ENCODE peak calls at places on chromosome 10, in ten cellular contexts. W is astrocyte of the spinal cord; G is right lobe of liver; O is CD4-positive, alpha-beta T cell; L is progenitor cell of endocrine pancreas; N is transverse colon; U is endothelial cell; A is nephron progenitor cell; B is AG04450; Y is Peyer's patch. X is an unnamed sample.

GRCh38 chr10:113999520-113999919 is 44.1 kb upstream of the ADRB1 start:
- DNase-seq in L (no peak), W (no peak), A (no peak), N (peak), U (no peak), O (no peak), Y (no peak), G (no peak), B (no peak), X (no peak)

GRCh38 chr10:103499881-103500280 is 6.4 kb downstream of the NEURL1 start:
- DNase-seq in N (no peak), G (no peak), U (no peak), L (no peak), A (no peak), O (no peak), B (no peak), Y (no peak), W (no peak), X (no peak)

GRCh38 chr10:804191-804781 is 114.8 kb upstream of the DIP2C start:
- DNase-seq in U (no peak), B (no peak), A (peak), N (no peak), L (no peak), Y (no peak), G (no peak), O (no peak), W (no peak), X (no peak)

GRCh38 chr10:6218692-6219493 is 16.2 kb downstream of the PFKFB3 start:
- DNase-seq in G (no peak), B (no peak), O (no peak), N (no peak), W (peak), A (no peak), U (no peak), Y (no peak), L (no peak), X (no peak)

GRCh38 chr10:70695241-70696030 is 23.1 kb downstream of the ADAMTS14 start:
- DNase-seq in L (no peak), A (no peak), Y (no peak), W (no peak), G (peak), O (no peak), N (no peak), U (no peak), B (no peak), X (peak)

GRCh38 chr10:98959486-98959885 is 276.2 kb downstream of the HPSE2 start:
- DNase-seq in L (no peak), Y (no peak), A (no peak), G (no peak), N (no peak), B (no peak), W (no peak), O (no peak), U (no peak), X (no peak)

GRCh38 chr10:130814610-130815009 is 496.9 kb downstream of the TCERG1L start:
- DNase-seq in O (no peak), B (no peak), A (no peak), Y (no peak), W (no peak), N (no peak), U (no peak), G (no peak), L (no peak), X (no peak)

GRCh38 chr10:127375423-127375822 is 173.7 kb upstream of the NPS start:
- DNase-seq in B (peak), G (no peak), A (no peak), O (no peak), U (no peak), L (no peak), N (no peak), W (no peak), Y (no peak), X (no peak)

GRCh38 chr10:921471-922414 is 9.8 kb downstream of the LARP4B start:
- DNase-seq in L (no peak), G (no peak), W (peak), Y (peak), N (no peak), U (no peak), O (no peak), B (no peak), A (no peak), X (no peak)

GRCh38 chr10:44278669-44279337 is 106.1 kb downstream of the CXCL12 start:
- DNase-seq in A (peak), O (no peak), L (no peak), U (no peak), B (no peak), G (no peak), N (no peak), Y (no peak), W (no peak), X (no peak)

GRCh38 chr10:130354976-130355795 is 219.0 kb downstream of the GLRX3 start:
- DNase-seq in N (no peak), W (no peak), G (no peak), B (no peak), U (no peak), A (no peak), Y (no peak), L (no peak), O (no peak), X (no peak)

GRCh38 chr10:124975977-124976514 is 34.1 kb downstream of the ZRANB1 start:
- DNase-seq in A (no peak), L (no peak), O (no peak), G (no peak), Y (no peak), N (no peak), W (peak), U (no peak), B (no peak), X (no peak)

GRCh38 chr10:125160856-125161569 is 650 bp upstream of the CTBP2 start:
- DNase-seq in L (peak), B (peak), O (no peak), Y (peak), W (peak), A (peak), G (peak), U (peak), N (peak), X (peak)

GRCh38 chr10:82564353-82565218 is 689.6 kb downstream of the NRG3 start:
- DNase-seq in O (no peak), A (no peak), G (no peak), B (no peak), L (no peak), Y (no peak), N (no peak), W (peak), U (no peak), X (peak)

GRCh38 chr10:133062085-133062484 is 25.6 kb upstream of the ADGRA1 start:
- DNase-seq in O (no peak), U (no peak), N (no peak), L (no peak), G (no peak), Y (no peak), B (no peak), W (no peak), A (no peak), X (no peak)

GRCh38 chr10:93916257-93917063 is 22.7 kb downstream of the SLC35G1 start:
- DNase-seq in A (no peak), W (peak), Y (no peak), N (no peak), O (no peak), G (no peak), B (peak), L (no peak), U (no peak), X (peak)

GRCh38 chr10:70958396-70958795 is 70.0 kb upstream of the PCBD1 start:
- DNase-seq in B (no peak), N (no peak), L (no peak), U (no peak), O (no peak), A (no peak), Y (no peak), G (no peak), W (no peak), X (peak)

GRCh38 chr10:42783181-42783549 is 570 bp downstream of the BMS1 start:
- DNase-seq in B (peak), N (peak), L (no peak), O (no peak), A (peak), U (no peak), Y (no peak), G (no peak), W (peak), X (peak)

GRCh38 chr10:99236627-99237309 is 1.1 kb upstream of the HPSE2 start:
- DNase-seq in L (no peak), W (no peak), G (no peak), N (no peak), O (no peak), B (no peak), Y (no peak), U (peak), A (peak), X (no peak)

GRCh38 chr10:125003146-125003900 is 61.4 kb downstream of the ZRANB1 start:
- DNase-seq in Y (no peak), A (no peak), N (no peak), G (peak), B (no peak), O (no peak), W (no peak), U (no peak), L (no peak), X (no peak)

GRCh38 chr10:4384254-4384653 is 441.8 kb upstream of the AKR1E2 start:
- DNase-seq in U (no peak), G (no peak), L (no peak), Y (no peak), A (peak), N (no peak), O (no peak), B (peak), W (peak), X (peak)

GRCh38 chr10:78541528-78542470 is 508.1 kb downstream of the RPS24 start:
- DNase-seq in B (no peak), Y (no peak), G (no peak), A (no peak), W (peak), N (peak), L (no peak), O (no peak), U (no peak), X (no peak)

GRCh38 chr10:102229810-102230263 is 3.7 kb downstream of the ELOVL3 start:
- DNase-seq in W (peak), A (peak), O (peak), N (peak), Y (peak), B (no peak), L (peak), U (peak), G (peak), X (peak)

GRCh38 chr10:115051216-115051615 is 41.9 kb upstream of the ATRNL1 start:
- DNase-seq in U (no peak), L (no peak), Y (no peak), W (no peak), N (no peak), B (no peak), A (no peak), O (no peak), G (no peak), X (no peak)

GRCh38 chr10:29517352-29517923 is 117.3 kb downstream of the SVIL start:
- DNase-seq in U (peak), A (peak), W (peak), B (no peak), N (peak), L (no peak), G (no peak), Y (no peak), O (no peak), X (no peak)

GRCh38 chr10:44377651-44378310 is 7.1 kb downstream of the CXCL12 start:
- DNase-seq in G (peak), A (no peak), O (no peak), Y (no peak), U (no peak), B (no peak), L (no peak), N (no peak), W (no peak), X (no peak)

GRCh38 chr10:114631678-114632417 is 26.2 kb downstream of the ABLIM1 start:
- DNase-seq in A (peak), O (peak), B (no peak), G (peak), W (peak), N (peak), U (peak), Y (no peak), L (peak), X (peak)

GRCh38 chr10:88427024-88427423 is 156.1 kb downstream of the RNLS start:
- DNase-seq in B (no peak), O (no peak), U (no peak), N (no peak), G (no peak), Y (no peak), A (no peak), L (no peak), W (no peak), X (no peak)

GRCh38 chr10:61390841-61391240 is 62.3 kb downstream of the TMEM26 start:
- DNase-seq in O (no peak), L (no peak), W (no peak), A (no peak), N (no peak), G (no peak), Y (no peak), B (no peak), U (no peak), X (no peak)

GRCh38 chr10:61389887-61390286 is 63.3 kb downstream of the TMEM26 start:
- DNase-seq in N (no peak), L (no peak), W (no peak), G (no peak), B (no peak), Y (no peak), O (no peak), U (no peak), A (no peak), X (no peak)

GRCh38 chr10:61391281-61391680 is 61.9 kb downstream of the TMEM26 start:
- DNase-seq in B (no peak), G (no peak), W (no peak), L (no peak), O (no peak), A (no peak), N (no peak), U (no peak), Y (no peak), X (no peak)
- TF ChIP-seq CTCF in B (no peak), G (no peak), W (no peak), L (no peak), O (no peak), A (no peak), N (no peak), U (no peak), Y (no peak), X (no peak)

DNA sequence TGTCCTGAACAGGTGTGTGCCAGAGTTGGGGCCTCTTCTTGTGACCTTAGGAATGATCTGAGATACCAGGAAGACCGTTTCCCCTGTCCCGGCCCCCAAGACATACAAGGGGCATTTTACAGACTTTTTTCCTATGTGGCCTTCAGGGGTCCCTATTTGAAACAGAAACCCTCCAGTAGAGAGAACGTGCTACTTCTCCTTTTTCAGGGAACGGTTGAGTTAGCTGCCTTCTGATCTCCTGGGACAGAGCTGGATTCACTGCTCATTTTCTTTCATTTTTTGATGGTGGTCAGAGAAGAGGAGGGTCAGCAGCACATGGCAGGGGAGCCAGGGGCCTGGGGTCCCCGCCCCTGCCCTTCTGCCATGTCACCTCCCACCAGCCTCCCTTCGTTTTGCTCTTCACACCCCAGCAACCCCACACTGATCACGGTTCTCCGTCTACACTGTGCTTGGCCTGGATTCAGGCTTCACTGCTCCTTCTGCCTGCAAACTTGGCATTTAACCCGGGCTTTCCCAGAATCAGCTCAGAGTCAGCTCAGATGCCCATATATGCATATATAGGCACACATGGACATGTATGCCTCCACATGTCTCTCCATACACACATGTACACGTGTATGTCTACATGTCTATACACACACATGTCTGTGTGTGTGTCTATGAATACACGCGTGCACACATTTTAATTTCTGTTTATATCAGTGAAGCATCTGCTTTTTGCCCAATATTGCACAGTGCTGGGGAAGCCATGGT is 138.0 kb upstream of the BTBD16 start:
- DNase-seq in Y (no peak), B (no peak), O (no peak), N (no peak), A (no peak), W (no peak), L (no peak), G (no peak), U (no peak), X (no peak)
- TF ChIP-seq CTCF in Y (no peak), B (no peak), O (no peak), N (no peak), A (no peak), W (no peak), L (no peak), G (no peak), U (no peak), X (no peak)

DNA sequence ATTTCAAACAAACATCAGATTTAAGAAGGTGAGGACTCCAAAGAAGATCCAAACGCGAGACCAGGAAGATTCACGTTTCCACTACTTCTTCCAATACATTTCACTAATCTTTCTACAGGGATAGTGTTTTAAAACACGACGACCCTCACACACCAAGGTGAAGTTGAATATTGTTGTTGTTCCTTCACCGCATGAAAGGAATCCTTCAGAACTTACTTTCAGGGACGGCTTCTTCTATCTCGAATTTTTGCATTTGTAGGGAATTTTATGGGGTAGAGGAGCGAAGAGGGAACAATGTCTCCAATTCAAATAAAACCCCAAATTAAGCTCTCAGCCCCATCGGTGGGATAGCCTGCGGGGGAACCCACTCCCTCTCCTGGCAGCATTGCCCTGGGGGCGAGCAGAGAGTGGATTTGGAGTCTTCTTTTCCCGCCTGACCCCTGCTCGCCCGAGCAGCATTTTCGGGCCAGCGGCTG is 1.5 kb upstream of the GATA3 start:
- DNase-seq in N (no peak), O (no peak), W (no peak), B (no peak), Y (no peak), U (no peak), L (no peak), A (no peak), G (no peak), X (no peak)
- TF ChIP-seq CTCF in N (no peak), O (no peak), W (no peak), B (no peak), Y (no peak), U (no peak), L (peak), A (no peak), G (no peak), X (peak)

GRCh38 chr10:100814751-100815474 is 69.5 kb downstream of the PAX2 start:
- DNase-seq in O (no peak), W (no peak), B (no peak), G (no peak), Y (no peak), N (no peak), L (no peak), U (no peak), A (no peak), X (no peak)

GRCh38 chr10:100819424-100819823 is 74.0 kb downstream of the PAX2 start:
- DNase-seq in B (no peak), W (no peak), A (no peak), G (no peak), N (no peak), O (no peak), U (no peak), Y (no peak), L (no peak), X (no peak)

GRCh38 chr10:100812978-100813377 is 67.6 kb downstream of the PAX2 start:
- DNase-seq in B (no peak), W (no peak), Y (no peak), N (no peak), G (no peak), A (no peak), U (no peak), L (no peak), O (no peak), X (no peak)

GRCh38 chr10:100816671-100817070 is 71.3 kb downstream of the PAX2 start:
- DNase-seq in U (peak), N (no peak), A (no peak), Y (no peak), G (no peak), O (no peak), B (no peak), L (no peak), W (no peak), X (no peak)

DNA sequence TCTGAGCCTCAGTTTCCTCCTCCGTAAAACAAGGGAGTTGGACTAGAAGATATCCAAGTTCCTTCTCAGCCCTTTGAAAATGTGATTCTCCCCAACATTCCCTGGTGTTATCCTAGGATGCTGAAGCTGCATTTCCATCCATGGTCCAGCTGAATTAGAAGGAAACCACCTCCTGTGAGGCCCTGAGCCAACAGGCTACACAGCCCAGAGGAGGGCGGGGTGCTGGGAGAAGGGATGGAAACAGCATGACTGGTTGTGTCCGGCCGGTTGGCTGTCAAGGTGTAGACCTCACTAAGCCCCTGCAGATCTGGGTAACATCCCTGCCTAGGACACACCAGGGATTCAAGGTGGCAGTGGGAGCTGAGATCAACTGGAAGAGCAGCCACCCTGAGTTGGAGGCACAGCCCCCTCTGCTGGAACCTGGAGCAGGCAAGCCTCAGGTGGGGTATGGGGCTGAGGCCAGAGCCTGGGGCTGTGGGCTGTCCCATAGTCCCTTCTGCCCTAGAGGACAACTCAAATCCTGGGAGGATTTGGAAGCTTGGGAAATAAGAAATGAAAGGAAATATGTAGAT is 72.0 kb downstream of the PAX2 start:
- DNase-seq in L (no peak), G (no peak), N (no peak), Y (no peak), B (no peak), A (no peak), O (no peak), W (no peak), U (peak), X (no peak)
- TF ChIP-seq CTCF in L (peak), G (no peak), N (no peak), Y (no peak), B (no peak), A (peak), O (no peak), W (no peak), U (no peak), X (no peak)

GRCh38 chr10:119928411-119928810 is 35.9 kb downstream of the SEC23IP start:
- DNase-seq in O (no peak), A (no peak), Y (no peak), N (no peak), W (no peak), G (no peak), L (no peak), U (no peak), B (no peak), X (no peak)

GRCh38 chr10:119932631-119933030 is 40.1 kb downstream of the SEC23IP start:
- DNase-seq in N (no peak), O (no peak), B (no peak), W (no peak), U (no peak), Y (no peak), G (no peak), L (no peak), A (no peak), X (no peak)

GRCh38 chr10:119931873-119932272 is 39.3 kb downstream of the SEC23IP start:
- DNase-seq in O (no peak), B (no peak), W (no peak), A (no peak), L (no peak), U (no peak), G (no peak), N (no peak), Y (no peak), X (no peak)

DNA sequence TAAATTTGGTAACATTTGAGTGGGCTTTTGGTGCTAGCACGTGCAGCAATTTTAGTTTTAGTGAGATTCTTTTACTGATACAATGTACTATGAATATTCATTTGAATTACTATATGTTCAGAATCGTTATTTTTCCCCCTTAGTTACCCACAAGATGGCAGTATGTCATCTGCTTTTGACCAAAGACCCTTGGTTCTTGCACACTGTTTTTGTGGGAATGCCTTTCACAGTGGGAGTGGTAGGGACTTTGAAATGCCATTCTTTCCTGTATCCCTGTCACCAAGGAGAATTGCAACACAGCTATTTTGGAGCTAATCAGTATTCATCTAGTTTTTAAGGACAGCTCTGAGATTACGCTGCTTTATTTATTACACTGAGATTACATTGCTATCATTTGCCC is 40.6 kb downstream of the SEC23IP start:
- DNase-seq in Y (no peak), B (no peak), G (no peak), N (no peak), L (no peak), U (peak), W (peak), A (no peak), O (no peak), X (no peak)
- TF ChIP-seq CTCF in Y (no peak), B (peak), G (no peak), N (peak), L (peak), U (peak), W (peak), A (peak), O (no peak), X (no peak)

GRCh38 chr10:62527019-62527827 is 153.1 kb downstream of the ZNF365 start:
- DNase-seq in G (no peak), B (no peak), U (no peak), W (no peak), Y (peak), L (no peak), N (peak), A (no peak), O (no peak), X (no peak)
- TF ChIP-seq CTCF in G (no peak), B (no peak), U (no peak), W (no peak), Y (no peak), L (no peak), N (no peak), A (no peak), O (no peak), X (no peak)

GRCh38 chr10:97534746-97535367 is 36.1 kb downstream of the UBTD1 start:
- DNase-seq in U (peak), W (no peak), G (no peak), B (no peak), L (no peak), Y (no peak), A (peak), O (no peak), N (no peak), X (no peak)
- TF ChIP-seq CTCF in U (peak), W (peak), G (peak), B (peak), L (peak), Y (no peak), A (peak), O (no peak), N (peak), X (peak)

X was measured in foreskin fibroblast.